ENCODE peak calls at places on chromosomes 6 and 20, in ten cellular contexts. O is EL, E is HFFc6, L is A673, C is nucleus accumbens, U is SK-N-SH, A is H54, I is germinal center, S is fibroblast of lung, M is H9. H is an unnamed sample.

GRCh38 chr6:40640591-40641293 is 53.6 kb upstream of the LRFN2 start:
- DNase-seq in O (no peak), E (no peak), L (no peak), C (no peak), U (no peak), A (no peak), I (no peak), S (no peak), M (no peak), H (no peak)

GRCh38 chr20:64069614-64070243 is 6.7 kb downstream of the TCEA2 start:
- DNase-seq in O (no peak), E (no peak), L (no peak), C (no peak), U (peak), A (no peak), I (peak), S (no peak), M (peak), H (peak)

GRCh38 chr6:37491161-37491829 is 8.4 kb downstream of the CCDC167 start:
- DNase-seq in O (no peak), E (no peak), L (no peak), C (no peak), U (peak), A (no peak), I (no peak), S (no peak), M (peak), H (no peak)

GRCh38 chr6:109036588-109037320 is 57.9 kb downstream of the SESN1 start:
- DNase-seq in O (no peak), E (no peak), L (no peak), C (no peak), U (no peak), A (no peak), I (no peak), S (no peak), M (no peak), H (no peak)

GRCh38 chr6:75116946-75117345 is 88.9 kb downstream of the COL12A1 start:
- DNase-seq in O (peak), E (no peak), L (no peak), C (no peak), U (no peak), A (no peak), I (no peak), S (peak), M (no peak), H (no peak)

GRCh38 chr6:98458713-98459112 is 375.7 kb upstream of the POU3F2 start:
- DNase-seq in O (no peak), E (no peak), L (no peak), C (no peak), U (no peak), A (no peak), I (no peak), S (no peak), M (no peak), H (no peak)

GRCh38 chr20:35318502-35319157 is 26.4 kb upstream of the FAM83C start:
- DNase-seq in O (peak), E (peak), L (no peak), C (no peak), U (no peak), A (no peak), I (no peak), S (peak), M (no peak), H (peak)

GRCh38 chr6:157673596-157673995 is 149.4 kb upstream of the SNX9 start:
- DNase-seq in O (no peak), E (no peak), L (no peak), C (no peak), U (no peak), A (no peak), I (no peak), S (no peak), M (no peak), H (no peak)

GRCh38 chr6:158474961-158475343 is 84.9 kb upstream of the TMEM181 start:
- DNase-seq in O (peak), E (peak), L (no peak), C (no peak), U (no peak), A (no peak), I (no peak), S (peak), M (no peak), H (peak)

GRCh38 chr20:5039255-5039657 is 37.9 kb upstream of the SLC23A2 start:
- DNase-seq in O (no peak), E (no peak), L (no peak), C (no peak), U (no peak), A (no peak), I (no peak), S (no peak), M (no peak), H (no peak)

GRCh38 chr6:48036316-48036715 is 74.7 kb downstream of the PTCHD4 start:
- DNase-seq in O (peak), E (peak), L (no peak), C (no peak), U (no peak), A (no peak), I (no peak), S (peak), M (no peak), H (no peak)

GRCh38 chr6:105988321-105988720 is 97.8 kb upstream of the PRDM1 start:
- DNase-seq in O (peak), E (peak), L (no peak), C (no peak), U (no peak), A (no peak), I (no peak), S (no peak), M (no peak), H (no peak)

GRCh38 chr6:41599015-41599835 is 39.0 kb upstream of the MDFI start:
- DNase-seq in O (no peak), E (no peak), L (no peak), C (no peak), U (no peak), A (no peak), I (no peak), S (no peak), M (peak), H (no peak)

GRCh38 chr6:131924881-131925474 is 26.2 kb downstream of the CCN2 start:
- DNase-seq in O (peak), E (peak), L (peak), C (no peak), U (no peak), A (no peak), I (peak), S (peak), M (no peak), H (no peak)

GRCh38 chr6:116971959-116972358 is 94.9 kb downstream of the RFX6 start:
- DNase-seq in O (peak), E (peak), L (peak), C (no peak), U (peak), A (no peak), I (peak), S (peak), M (no peak), H (peak)

GRCh38 chr6:13808806-13809205 is 5.6 kb downstream of the MCUR1 start:
- DNase-seq in O (no peak), E (no peak), L (no peak), C (no peak), U (no peak), A (no peak), I (no peak), S (no peak), M (no peak), H (no peak)

GRCh38 chr20:58603656-58604184 is 47.4 kb upstream of the STX16 start:
- DNase-seq in O (peak), E (peak), L (no peak), C (no peak), U (no peak), A (no peak), I (no peak), S (no peak), M (no peak), H (no peak)

GRCh38 chr6:141677598-141678211 is 455.0 kb upstream of the GJE1 start:
- DNase-seq in O (peak), E (peak), L (peak), C (no peak), U (peak), A (no peak), I (no peak), S (peak), M (no peak), H (peak)

GRCh38 chr6:28587011-28587745 is 61.5 kb downstream of the GPX5 start:
- DNase-seq in O (peak), E (peak), L (peak), C (peak), U (peak), A (peak), I (peak), S (peak), M (peak), H (no peak)

GRCh38 chr6:52976149-52976548 is 18.9 kb downstream of the GSTA4 start:
- DNase-seq in O (no peak), E (no peak), L (no peak), C (no peak), U (no peak), A (no peak), I (no peak), S (no peak), M (no peak), H (no peak)

GRCh38 chr6:77740380-77740779 is 87.5 kb downstream of the MEI4 start:
- DNase-seq in O (peak), E (peak), L (peak), C (no peak), U (peak), A (no peak), I (peak), S (peak), M (no peak), H (peak)

GRCh38 chr20:38109657-38110524 is 55.2 kb downstream of the TGM2 start:
- DNase-seq in O (peak), E (peak), L (no peak), C (no peak), U (no peak), A (peak), I (no peak), S (peak), M (no peak), H (peak)

GRCh38 chr6:39992861-39993622 is 58.8 kb upstream of the MOCS1 start:
- DNase-seq in O (no peak), E (no peak), L (no peak), C (no peak), U (no peak), A (no peak), I (no peak), S (peak), M (no peak), H (no peak)

GRCh38 chr20:3931664-3932063 is 42.5 kb downstream of the PANK2 start:
- DNase-seq in O (no peak), E (no peak), L (no peak), C (no peak), U (no peak), A (no peak), I (no peak), S (no peak), M (no peak), H (no peak)

GRCh38 chr20:53943522-53944291 is 126.7 kb downstream of the BCAS1 start:
- DNase-seq in O (peak), E (peak), L (peak), C (no peak), U (peak), A (no peak), I (peak), S (peak), M (no peak), H (peak)

GRCh38 chr6:99130897-99131873 is 183.4 kb upstream of the FBXL4 start:
- DNase-seq in O (no peak), E (no peak), L (peak), C (no peak), U (no peak), A (no peak), I (no peak), S (no peak), M (no peak), H (no peak)

GRCh38 chr6:100370265-100370664 is 94.5 kb downstream of the SIM1 start:
- DNase-seq in O (peak), E (no peak), L (peak), C (no peak), U (no peak), A (no peak), I (no peak), S (no peak), M (no peak), H (peak)

GRCh38 chr6:42402184-42402583 is 49.5 kb downstream of the TRERF1 start:
- DNase-seq in O (peak), E (peak), L (no peak), C (no peak), U (peak), A (peak), I (no peak), S (peak), M (no peak), H (no peak)

GRCh38 chr6:144888621-144889020 is 603.5 kb downstream of the UTRN start:
- DNase-seq in O (no peak), E (no peak), L (no peak), C (no peak), U (no peak), A (no peak), I (no peak), S (no peak), M (no peak), H (no peak)

GRCh38 chr20:13625241-13625981 is 13.3 kb downstream of the TASP1 start:
- DNase-seq in O (no peak), E (no peak), L (no peak), C (no peak), U (no peak), A (no peak), I (no peak), S (peak), M (no peak), H (no peak)

GRCh38 chr6:129766959-129767728 is 57.2 kb upstream of the ARHGAP18 start:
- DNase-seq in O (peak), E (peak), L (peak), C (peak), U (peak), A (no peak), I (no peak), S (peak), M (peak), H (no peak)